ENCODE peak calls at places on chromosomes 12 and 14, in eight cellular contexts. Y is NCI-H345; T is activated CD4-positive, alpha-beta T cell treated with anti-CD3 and anti-CD28 coated beads, Interleukin-2, amount 10 ng/mL, durations not matched to agents 7 days and 5 days; M is effector memory CD8-positive, alpha-beta T cell; V is MCF 10A; P is left ventricle myocardium inferior; S is NCI-H1436; X is HuH-7.5. I is an unnamed sample.
A peak's percentile ranks its signal among the peaks of the same experiment; 100 is the strongest.

GRCh38 chr12:51192284-51192671 is 19.3 kb upstream of the TFCP2 start:
- DNase-seq in Y (no peak), S (no peak), P (no peak), X (no peak), M (no peak), V (no peak), T (no peak), I (no peak)

GRCh38 chr14:55864890-55865655 is 253.1 kb upstream of the PELI2 start:
- DNase-seq in P (no peak), V (peak; percentile 36), M (no peak), X (peak; percentile 18), T (no peak), Y (no peak), S (no peak), I (no peak)

GRCh38 chr14:97251423-97252155 is 454.4 kb downstream of the VRK1 start:
- DNase-seq in S (no peak), V (no peak), Y (no peak), X (no peak), T (no peak), P (no peak), M (no peak), I (no peak)

GRCh38 chr14:75163677-75164076 is 12.7 kb downstream of the TMED10 start:
- DNase-seq in T (no peak), P (no peak), S (no peak), V (no peak), Y (no peak), X (no peak), M (no peak), I (no peak)

GRCh38 chr12:124720687-124721500 is 142.8 kb downstream of the SCARB1 start:
- DNase-seq in P (peak; percentile 66), X (no peak), S (peak; percentile 80), M (no peak), Y (peak; percentile 97), V (peak; percentile 56), T (no peak), I (no peak)

GRCh38 chr12:11839093-11839641 is 189.7 kb downstream of the ETV6 start:
- DNase-seq in M (no peak), Y (peak; percentile 92), X (no peak), T (no peak), S (peak; percentile 52), V (peak; percentile 78), P (no peak), I (no peak)

GRCh38 chr14:89303452-89304435 is 113.3 kb downstream of the FOXN3 start:
- DNase-seq in S (peak; percentile 52), X (no peak), V (peak; percentile 43), T (peak; percentile 39), Y (peak; percentile 97), M (no peak), P (peak; percentile 53), I (no peak)

GRCh38 chr14:92928258-92928629 is 5.3 kb downstream of the CHGA start:
- DNase-seq in X (no peak), V (peak; percentile 21), P (no peak), M (no peak), S (no peak), Y (no peak), T (no peak), I (no peak)

GRCh38 chr12:124913474-124914391 is 717 bp downstream of the UBC start:
- DNase-seq in Y (no peak), X (no peak), T (peak; percentile 95), P (peak; percentile 83), M (peak; percentile 89), V (peak; percentile 91), S (no peak), I (peak; percentile 78)

GRCh38 chr12:72296389-72296788 is 24.2 kb downstream of the TRHDE start:
- DNase-seq in T (no peak), X (no peak), M (no peak), P (no peak), Y (no peak), V (peak; percentile 63), S (no peak), I (peak; percentile 40)

GRCh38 chr12:20234474-20234873 is 133.9 kb upstream of the PDE3A start:
- DNase-seq in M (no peak), S (no peak), P (no peak), T (no peak), Y (no peak), X (no peak), V (no peak), I (no peak)

GRCh38 chr12:11755311-11755930 is 105.9 kb downstream of the ETV6 start:
- DNase-seq in Y (no peak), V (no peak), T (no peak), X (no peak), S (no peak), M (no peak), P (no peak), I (no peak)

GRCh38 chr14:79587194-79587593 is 624.1 kb downstream of the DIO2 start:
- DNase-seq in T (no peak), V (peak; percentile 35), X (no peak), M (no peak), S (no peak), Y (no peak), P (no peak), I (no peak)

GRCh38 chr14:97164014-97164413 is 366.8 kb downstream of the VRK1 start:
- DNase-seq in V (no peak), T (no peak), Y (no peak), P (no peak), X (no peak), S (no peak), M (no peak), I (no peak)

GRCh38 chr14:94376976-94377865 is 11.2 kb downstream of the SERPINA1 start:
- DNase-seq in X (no peak), M (no peak), Y (no peak), S (no peak), T (no peak), P (no peak), V (no peak), I (no peak)

GRCh38 chr12:130870442-130871285 is 1.2 kb upstream of the RAN start:
- DNase-seq in P (peak; percentile 53), V (peak; percentile 89), Y (peak; percentile 36), X (peak; percentile 90), S (peak; percentile 65), M (peak; percentile 65), T (peak; percentile 77), I (peak; percentile 80)

GRCh38 chr14:94011795-94012194 is 14.3 kb upstream of the OTUB2 start:
- DNase-seq in M (peak; percentile 42), Y (peak; percentile 48), S (no peak), T (peak; percentile 61), V (peak; percentile 30), X (no peak), P (no peak), I (no peak)

GRCh38 chr12:131918311-131919050 is 10.6 kb upstream of the PUS1 start:
- DNase-seq in V (no peak), M (no peak), P (no peak), Y (no peak), T (no peak), S (no peak), X (no peak), I (no peak)